ENCODE peak calls at places on chromosomes 3 and 15, in nine cellular contexts. Z is HL-60; J is progenitor cell of endocrine pancreas; C is C1 segment of cervical spinal cord; D is activated naive CD4-positive, alpha-beta T cell treated with anti-CD3 and anti-CD28 coated beads, Interleukin-2, amount 50 U/mL, for 16 hours; M is RWPE1; X is activated CD4-positive, alpha-beta T cell treated with anti-CD3 and anti-CD28 coated beads for 48 hours; I is naive thymus-derived CD8-positive, alpha-beta T cell; F is GM12891. T is an unnamed sample.

GRCh38 chr15:78075490-78076230 is 1.9 kb downstream of the TBC1D2B start:
- DNase-seq in J (no peak), I (no peak), M (peak; percentile 39), D (no peak), Z (peak; percentile 29), F (no peak), X (no peak), C (no peak), T (no peak)

GRCh38 chr3:44326515-44326914 is 12.1 kb upstream of the TCAIM start:
- DNase-seq in J (no peak), F (no peak), Z (no peak), X (no peak), D (no peak), M (no peak), I (no peak), C (no peak), T (no peak)

GRCh38 chr3:189772584-189772983 is 141.4 kb downstream of the TP63 start:
- DNase-seq in F (no peak), J (no peak), I (no peak), X (no peak), Z (no peak), M (no peak), D (no peak), C (no peak), T (no peak)

GRCh38 chr3:38139191-38139590 is 730 bp downstream of the MYD88 start:
- DNase-seq in M (no peak), I (peak; percentile 15), Z (no peak), D (no peak), X (no peak), C (no peak), F (no peak), J (no peak), T (no peak)

GRCh38 chr3:11559816-11560633 is 83.7 kb downstream of the VGLL4 start:
- DNase-seq in D (no peak), I (no peak), J (no peak), M (no peak), F (no peak), X (no peak), Z (no peak), C (no peak), T (no peak)

GRCh38 chr3:128366136-128366535 is 100.6 kb downstream of the DNAJB8 start:
- DNase-seq in J (no peak), X (no peak), M (no peak), C (no peak), D (no peak), I (no peak), Z (no peak), F (no peak), T (no peak)

GRCh38 chr3:142794510-142794909 is 70.7 kb downstream of the TRPC1 start:
- DNase-seq in J (no peak), F (no peak), X (no peak), C (no peak), Z (no peak), M (no peak), I (no peak), D (no peak), T (no peak)

GRCh38 chr3:73498764-73499622 is 125.7 kb downstream of the PDZRN3 start:
- DNase-seq in I (no peak), X (peak; percentile 21), C (no peak), J (no peak), D (no peak), F (no peak), M (no peak), Z (no peak), T (no peak)

T was measured in stimulated activated naive CD4-positive, alpha-beta T cell treated with Interleukin-2 at 50 U/mL for 16 hours.